ENCODE peak calls at places on chromosomes 11 and 22, in nine cellular contexts. U is fibroblast of pulmonary artery, I is fibroblast of the aortic adventitia, W is GM06990, P is AG04449, C is fibroblast of villous mesenchyme, Z is GM23338, Q is dorsolateral prefrontal cortex, D is left lung. A is an unnamed sample.

GRCh38 chr11:74676596-74676995 is 54.6 kb downstream of the CHRDL2 start:
- DNase-seq in U (no peak), I (no peak), W (no peak), P (no peak), C (no peak), Z (no peak), Q (no peak), D (no peak), A (no peak)

GRCh38 chr22:35327690-35328471 is 28.2 kb downstream of the TOM1 start:
- DNase-seq in U (no peak), I (no peak), W (no peak), P (no peak), C (no peak), Z (no peak), Q (no peak), D (peak), A (no peak)

GRCh38 chr11:14584595-14584994 is 59.0 kb upstream of the PDE3B start:
- DNase-seq in U (no peak), I (no peak), W (no peak), P (no peak), C (no peak), Z (no peak), Q (no peak), D (no peak), A (no peak)

GRCh38 chr11:43986881-43987280 is 44.4 kb downstream of the C11orf96 start:
- DNase-seq in U (no peak), I (no peak), W (no peak), P (no peak), C (no peak), Z (no peak), Q (no peak), D (no peak), A (no peak)

GRCh38 chr11:112289588-112290461 is 29.2 kb upstream of the PLET1 start:
- DNase-seq in U (peak), I (peak), W (peak), P (no peak), C (peak), Z (peak), Q (peak), D (peak), A (peak)

GRCh38 chr11:120710354-120711187 is 199.0 kb downstream of the GRIK4 start:
- DNase-seq in U (peak), I (peak), W (no peak), P (peak), C (peak), Z (peak), Q (peak), D (no peak), A (peak)

GRCh38 chr11:11230802-11231562 is 122.1 kb downstream of the CSNK2A3 start:
- DNase-seq in U (no peak), I (no peak), W (no peak), P (no peak), C (no peak), Z (peak), Q (no peak), D (no peak), A (no peak)

GRCh38 chr11:11229691-11230090 is 123.4 kb downstream of the CSNK2A3 start:
- DNase-seq in U (no peak), I (no peak), W (no peak), P (no peak), C (no peak), Z (no peak), Q (no peak), D (no peak), A (no peak)

GRCh38 chr11:113994077-113994954 is 19.4 kb downstream of the HTR3A start:
- DNase-seq in U (peak), I (no peak), W (no peak), P (no peak), C (no peak), Z (peak), Q (no peak), D (no peak), A (no peak)

GRCh38 chr22:42366815-42367581 is 65.2 kb downstream of the NFAM1 start:
- DNase-seq in U (no peak), I (peak), W (no peak), P (no peak), C (no peak), Z (no peak), Q (peak), D (no peak), A (no peak)

GRCh38 chr22:49533886-49534285 is 293.8 kb downstream of the BRD1 start:
- DNase-seq in U (no peak), I (no peak), W (no peak), P (no peak), C (no peak), Z (no peak), Q (no peak), D (peak), A (no peak)

GRCh38 chr11:107696140-107696539 is 15.7 kb downstream of the SLN start:
- DNase-seq in U (peak), I (peak), W (no peak), P (peak), C (peak), Z (no peak), Q (no peak), D (no peak), A (peak)

GRCh38 chr22:17271711-17272451 is 52.6 kb upstream of the ADA2 start:
- DNase-seq in U (no peak), I (no peak), W (no peak), P (no peak), C (no peak), Z (no peak), Q (no peak), D (no peak), A (no peak)

GRCh38 chr22:31567196-31567595 is 70.9 kb downstream of the SFI1 start:
- DNase-seq in U (no peak), I (no peak), W (no peak), P (no peak), C (no peak), Z (no peak), Q (no peak), D (no peak), A (no peak)

GRCh38 chr11:64998141-64998540 is 1.4 kb upstream of the BATF2 start:
- DNase-seq in U (no peak), I (no peak), W (no peak), P (no peak), C (no peak), Z (peak), Q (no peak), D (no peak), A (no peak)

GRCh38 chr22:37303821-37304274 is 21.5 kb downstream of the CYTH4 start:
- DNase-seq in U (peak), I (peak), W (no peak), P (peak), C (peak), Z (no peak), Q (peak), D (peak), A (peak)

GRCh38 chr11:61654397-61654829 is 25.8 kb upstream of the DAGLA start:
- DNase-seq in U (peak), I (no peak), W (no peak), P (no peak), C (no peak), Z (no peak), Q (no peak), D (no peak), A (no peak)

GRCh38 chr11:65861165-65861505 is 902 bp downstream of the MUS81 start:
- DNase-seq in U (no peak), I (no peak), W (no peak), P (no peak), C (no peak), Z (no peak), Q (no peak), D (no peak), A (no peak)

GRCh38 chr11:47235163-47235562 is 13.5 kb downstream of the ACP2 start:
- DNase-seq in U (no peak), I (no peak), W (no peak), P (no peak), C (no peak), Z (no peak), Q (no peak), D (no peak), A (no peak)

GRCh38 chr22:39518124-39518786 is 2.1 kb upstream of the ATF4 start:
- DNase-seq in U (peak), I (peak), W (no peak), P (no peak), C (no peak), Z (no peak), Q (no peak), D (peak), A (no peak)

GRCh38 chr11:116866774-116867455 is 29.5 kb upstream of the APOA1 start:
- DNase-seq in U (no peak), I (no peak), W (no peak), P (no peak), C (no peak), Z (no peak), Q (no peak), D (no peak), A (no peak)

GRCh38 chr22:43616645-43617044 is 195.5 kb downstream of the EFCAB6 start:
- DNase-seq in U (no peak), I (no peak), W (no peak), P (no peak), C (no peak), Z (no peak), Q (no peak), D (no peak), A (no peak)

GRCh38 chr11:68039526-68040086 is 781 bp downstream of the TCIRG1 start:
- DNase-seq in U (no peak), I (no peak), W (peak), P (no peak), C (no peak), Z (peak), Q (no peak), D (peak), A (no peak)

GRCh38 chr11:61711493-61711892 is 31.3 kb downstream of the DAGLA start:
- DNase-seq in U (no peak), I (no peak), W (no peak), P (no peak), C (no peak), Z (no peak), Q (no peak), D (no peak), A (no peak)

GRCh38 chr11:117300773-117301172 is 9.6 kb downstream of the BACE1-AS start:
- DNase-seq in U (peak), I (peak), W (no peak), P (no peak), C (peak), Z (no peak), Q (peak), D (no peak), A (no peak)

GRCh38 chr11:115941481-115941993 is 437.3 kb upstream of the CADM1 start:
- DNase-seq in U (peak), I (no peak), W (no peak), P (peak), C (peak), Z (no peak), Q (peak), D (peak), A (peak)

GRCh38 chr11:75508051-75508561 is 17.6 kb downstream of the GDPD5 start:
- DNase-seq in U (no peak), I (no peak), W (no peak), P (no peak), C (no peak), Z (no peak), Q (no peak), D (no peak), A (no peak)

GRCh38 chr11:2704896-2705606 is 5.3 kb upstream of the KCNQ1OT1 start:
- DNase-seq in U (no peak), I (no peak), W (no peak), P (no peak), C (no peak), Z (no peak), Q (no peak), D (peak), A (no peak)

DNA sequence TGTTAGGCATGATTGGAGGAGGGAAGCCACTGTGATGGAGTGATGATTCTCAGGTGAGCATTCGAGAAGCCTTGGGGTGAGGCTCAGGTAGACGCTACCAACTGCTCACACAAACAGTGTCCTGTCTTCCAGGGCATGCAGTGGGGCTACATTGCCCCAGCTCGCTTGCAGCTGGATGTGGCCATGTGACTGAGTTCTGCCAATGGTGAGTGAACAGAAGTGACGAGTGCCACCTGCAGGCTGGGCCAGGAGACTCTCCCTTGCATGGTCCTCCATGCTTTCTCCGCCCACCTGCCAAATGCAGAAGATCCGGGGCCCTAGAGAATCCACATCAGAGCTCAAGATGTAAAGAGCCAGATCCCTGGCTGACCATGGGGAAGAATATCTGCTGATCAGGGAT is 195.9 kb downstream of the BCR start:
- DNase-seq in U (peak), I (no peak), W (no peak), P (no peak), C (no peak), Z (peak), Q (no peak), D (no peak), A (no peak)
- TF ChIP-seq CTCF in U (peak), I (peak), W (peak), P (peak), C (peak), Z (peak), Q (no peak), D (no peak), A (peak)

GRCh38 chr11:126112547-126112946 is 49.9 kb upstream of the CDON start:
- DNase-seq in U (peak), I (peak), W (no peak), P (no peak), C (peak), Z (no peak), Q (no peak), D (no peak), A (peak)
- H3K4me3 ChIP-seq in U (no peak), I (no peak), W (no peak), P (no peak), C (no peak), Z (no peak), Q (no peak), D (no peak), A (no peak)

DNA sequence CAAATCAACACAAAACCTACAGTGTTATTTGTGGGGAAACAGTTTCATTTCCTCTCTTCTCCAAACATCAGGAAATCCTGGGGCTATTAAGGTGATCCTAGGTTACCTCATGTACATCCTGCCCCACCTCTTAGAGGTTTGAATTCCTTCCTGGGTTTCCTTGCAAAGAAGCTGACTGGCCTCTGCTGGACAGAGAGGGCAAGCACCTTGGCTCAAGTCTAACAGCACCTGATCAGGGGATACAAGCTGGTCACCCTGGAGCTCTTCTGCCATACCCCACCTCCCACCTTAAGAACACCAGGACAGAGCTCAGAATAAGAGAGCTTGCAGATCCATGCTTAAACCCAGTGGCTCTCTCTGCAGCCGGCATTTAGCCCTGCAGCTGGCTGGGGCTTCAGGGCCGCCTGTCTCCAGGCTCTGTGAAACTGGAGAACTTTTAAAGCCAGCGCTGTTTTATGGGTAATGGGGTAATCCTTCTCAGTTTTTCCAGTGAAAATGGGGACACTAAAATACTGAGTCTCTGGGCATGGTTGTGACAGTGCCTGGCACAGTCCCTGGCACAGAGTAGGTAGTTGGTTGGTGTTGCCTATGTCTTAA is 386.6 kb upstream of the NARS2 start:
- DNase-seq in U (peak), I (peak), W (no peak), P (no peak), C (peak), Z (peak), Q (no peak), D (no peak), A (no peak)
- TF ChIP-seq CTCF in U (peak), I (peak), W (peak), P (peak), C (peak), Z (peak), Q (no peak), D (peak), A (peak)

DNA sequence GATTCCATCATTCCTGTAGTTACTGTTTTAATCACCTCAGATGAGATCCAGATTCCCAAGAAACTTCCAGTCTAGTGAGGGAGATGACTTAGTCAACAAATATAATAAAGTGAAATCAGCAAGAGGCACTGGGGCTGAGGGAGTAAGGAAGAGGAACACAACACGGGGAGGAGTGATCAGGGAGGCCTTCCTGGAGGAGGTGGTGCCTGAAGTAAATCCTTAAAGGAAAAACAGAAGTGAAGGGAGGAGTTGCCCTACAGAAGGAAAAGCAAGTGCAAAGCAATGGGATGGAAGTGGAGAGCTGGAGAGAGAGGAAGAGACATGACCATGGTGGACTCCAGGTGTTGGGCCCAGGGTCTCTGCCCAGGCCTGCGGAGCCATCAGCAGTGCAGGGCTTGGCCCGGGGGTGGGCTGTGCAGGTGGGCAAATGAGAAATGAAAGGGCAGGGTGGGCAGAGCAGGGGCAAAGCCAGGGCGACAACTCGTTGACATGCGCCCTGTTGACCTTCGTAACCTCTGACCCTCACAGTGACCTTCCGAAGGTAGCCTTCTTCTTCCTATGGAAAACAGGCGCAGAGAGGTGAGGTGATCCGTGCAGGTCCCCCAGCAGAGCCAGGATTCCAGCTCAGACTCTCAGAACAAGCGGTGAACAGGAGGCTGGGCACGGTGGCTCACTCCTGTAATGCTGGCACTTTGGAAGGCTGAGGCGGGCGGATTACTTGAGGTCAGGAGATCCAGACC is 12.1 kb upstream of the PPARA start:
- DNase-seq in U (no peak), I (no peak), W (no peak), P (no peak), C (no peak), Z (no peak), Q (no peak), D (peak), A (no peak)
- H3K4me3 ChIP-seq in U (no peak), I (no peak), W (no peak), P (no peak), C (no peak), Z (no peak), Q (no peak), D (no peak), A (no peak)

GRCh38 chr11:5713695-5714094 is 22.6 kb upstream of the OR56B1 start:
- DNase-seq in U (peak), I (peak), W (no peak), P (no peak), C (peak), Z (no peak), Q (no peak), D (no peak), A (no peak)

DNA sequence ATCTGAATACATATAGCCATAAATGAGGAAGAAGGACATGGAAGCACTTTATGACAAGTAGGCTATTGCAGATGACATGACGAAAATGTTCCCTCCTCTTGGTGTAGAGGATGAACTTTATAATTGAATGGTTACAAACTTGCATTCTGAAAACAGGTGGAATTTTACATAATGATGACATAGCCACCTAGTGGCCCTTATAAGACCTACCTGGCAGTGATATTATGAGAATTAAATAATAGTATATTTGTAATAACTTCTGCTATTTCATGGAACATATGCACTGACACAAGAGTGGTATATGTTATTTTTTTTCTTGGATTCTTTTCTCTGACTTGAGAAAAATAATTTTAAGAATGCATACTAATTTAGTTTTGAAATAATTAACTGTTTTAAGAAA is 22.9 kb downstream of the TRIM22 start:
- DNase-seq in U (peak), I (peak), W (no peak), P (no peak), C (no peak), Z (peak), Q (no peak), D (no peak), A (no peak)
- TF ChIP-seq CTCF in U (peak), I (peak), W (peak), P (peak), C (peak), Z (no peak), Q (no peak), D (peak), A (peak)

GRCh38 chr11:6617315-6617781 is 1.9 kb downstream of the TPP1 start:
- DNase-seq in U (peak), I (no peak), W (no peak), P (no peak), C (peak), Z (no peak), Q (no peak), D (no peak), A (no peak)
- H3K4me3 ChIP-seq in U (peak), I (peak), W (peak), P (peak), C (peak), Z (no peak), Q (peak), D (peak), A (no peak)

DNA sequence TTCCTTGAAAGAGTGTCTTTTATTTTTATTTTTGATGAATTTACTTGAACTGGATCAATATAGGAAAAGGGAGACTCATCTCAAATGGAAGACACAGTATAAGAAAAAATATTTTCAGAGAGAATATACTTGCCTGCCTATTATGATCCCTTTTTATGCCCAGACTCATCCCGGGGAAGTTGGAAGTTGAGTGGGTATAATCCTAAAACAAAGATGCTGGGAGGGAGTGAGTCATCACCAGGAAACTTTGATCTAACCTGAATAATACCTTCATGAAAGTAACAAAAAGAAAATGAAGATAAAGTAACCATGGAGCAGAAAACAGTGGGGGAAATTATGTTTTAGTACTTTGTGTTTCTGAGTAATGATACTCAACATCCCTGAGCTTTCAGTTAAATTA is 1514.0 kb downstream of the FAM181B start:
- DNase-seq in U (no peak), I (no peak), W (no peak), P (no peak), C (no peak), Z (no peak), Q (no peak), D (no peak), A (no peak)
- TF ChIP-seq CTCF in U (no peak), I (no peak), W (no peak), P (no peak), C (no peak), Z (no peak), Q (no peak), D (no peak), A (no peak)

GRCh38 chr11:910044-910588 is 494 bp downstream of the CHID1 start:
- DNase-seq in U (no peak), I (no peak), W (no peak), P (no peak), C (no peak), Z (no peak), Q (no peak), D (no peak), A (no peak)
- H3K4me3 ChIP-seq in U (peak), I (peak), W (peak), P (peak), C (peak), Z (peak), Q (peak), D (peak), A (peak)

DNA sequence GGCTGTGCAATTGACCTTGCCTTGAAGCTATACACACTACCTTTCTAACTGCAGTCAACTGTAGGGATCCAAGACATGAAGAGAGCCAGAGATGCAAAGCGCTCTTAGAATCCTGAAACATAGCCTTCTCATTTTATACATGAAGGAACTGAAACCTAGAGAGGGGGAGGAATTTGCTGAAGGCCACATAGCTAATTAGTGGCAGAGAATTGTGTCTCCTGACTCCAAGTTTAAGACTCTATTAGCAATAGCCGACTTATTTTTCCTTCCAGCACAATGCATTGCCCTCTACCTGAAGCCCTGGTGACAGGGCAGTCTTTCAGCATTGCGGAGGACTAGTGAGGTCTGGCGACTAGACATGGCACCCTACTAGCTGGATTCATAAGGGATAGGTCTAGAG is 727.0 kb upstream of the ANO5 start:
- DNase-seq in U (no peak), I (no peak), W (no peak), P (no peak), C (no peak), Z (no peak), Q (no peak), D (no peak), A (no peak)
- TF ChIP-seq CTCF in U (no peak), I (no peak), W (no peak), P (no peak), C (no peak), Z (no peak), Q (no peak), D (no peak), A (no peak)

GRCh38 chr22:26480611-26480932 is 3.0 kb downstream of the HPS4 start:
- DNase-seq in U (no peak), I (no peak), W (no peak), P (no peak), C (no peak), Z (no peak), Q (no peak), D (no peak), A (no peak)
- H3K4me3 ChIP-seq in U (no peak), I (no peak), W (peak), P (no peak), C (no peak), Z (no peak), Q (peak), D (no peak), A (no peak)